ENCODE peak calls at places on chromosomes 5 and 9, in ten cellular contexts. One of them, this sample, is unnamed. For H3K36me3 and H3K27me3, the result is how much of the 10 kb centered on the place peaks cover.

GRCh38 chr5:72785796-72786195 is 30.7 kb upstream of the TNPO1 start:
- DNase-seq in osteoblast: no peak
- DNase-seq in tibial artery: no peak
- DNase-seq in astrocyte: no peak
- DNase-seq in transverse colon: no peak
- DNase-seq in fibroblast of lung: no peak
- DNase-seq in uterus: no peak
- DNase-seq in PC-3: no peak
- DNase-seq in IMR-90: no peak
- DNase-seq in left ventricle myocardium inferior: no peak
- DNase-seq in this sample: no peak

GRCh38 chr9:94005272-94005901 is 50.2 kb upstream of the BARX1 start:
- DNase-seq in osteoblast: peak
- DNase-seq in tibial artery: no peak
- DNase-seq in astrocyte: peak
- DNase-seq in transverse colon: peak
- DNase-seq in fibroblast of lung: no peak
- DNase-seq in uterus: no peak
- DNase-seq in PC-3: peak
- DNase-seq in IMR-90: peak
- DNase-seq in left ventricle myocardium inferior: no peak
- DNase-seq in this sample: no peak

GRCh38 chr5:150055707-150056443 is 30.5 kb downstream of the CSF1R start:
- DNase-seq in osteoblast: peak
- DNase-seq in tibial artery: no peak
- DNase-seq in astrocyte: no peak
- DNase-seq in transverse colon: no peak
- DNase-seq in fibroblast of lung: no peak
- DNase-seq in uterus: no peak
- DNase-seq in PC-3: no peak
- DNase-seq in IMR-90: no peak
- DNase-seq in left ventricle myocardium inferior: no peak
- DNase-seq in this sample: no peak

GRCh38 chr9:135993840-135994776 is 32.9 kb upstream of the UBAC1 start:
- DNase-seq in osteoblast: no peak
- DNase-seq in tibial artery: no peak
- DNase-seq in astrocyte: no peak
- DNase-seq in transverse colon: no peak
- DNase-seq in fibroblast of lung: no peak
- DNase-seq in uterus: no peak
- DNase-seq in PC-3: no peak
- DNase-seq in IMR-90: no peak
- DNase-seq in left ventricle myocardium inferior: no peak
- DNase-seq in this sample: peak

GRCh38 chr5:154487541-154487940 is 9.5 kb upstream of the HAND1 start:
- DNase-seq in osteoblast: no peak
- DNase-seq in tibial artery: no peak
- DNase-seq in astrocyte: no peak
- DNase-seq in transverse colon: no peak
- DNase-seq in fibroblast of lung: no peak
- DNase-seq in uterus: no peak
- DNase-seq in PC-3: no peak
- DNase-seq in IMR-90: no peak
- DNase-seq in left ventricle myocardium inferior: no peak
- DNase-seq in this sample: no peak

GRCh38 chr5:16666140-16666860 is 49.5 kb upstream of the RETREG1 start:
- DNase-seq in osteoblast: no peak
- DNase-seq in tibial artery: no peak
- DNase-seq in astrocyte: no peak
- DNase-seq in transverse colon: peak
- DNase-seq in fibroblast of lung: no peak
- DNase-seq in uterus: no peak
- DNase-seq in PC-3: no peak
- DNase-seq in IMR-90: no peak
- DNase-seq in left ventricle myocardium inferior: no peak
- DNase-seq in this sample: no peak

GRCh38 chr9:96450613-96451544 is 910 bp downstream of the HABP4 start:
- DNase-seq in osteoblast: peak
- DNase-seq in tibial artery: peak
- DNase-seq in astrocyte: peak
- DNase-seq in transverse colon: peak
- DNase-seq in fibroblast of lung: peak
- DNase-seq in uterus: no peak
- DNase-seq in PC-3: peak
- DNase-seq in IMR-90: peak
- DNase-seq in left ventricle myocardium inferior: peak
- DNase-seq in this sample: peak

GRCh38 chr9:132372177-132373095 is 17.6 kb upstream of the SETX start:
- DNase-seq in osteoblast: no peak
- DNase-seq in tibial artery: peak
- DNase-seq in astrocyte: no peak
- DNase-seq in transverse colon: peak
- DNase-seq in fibroblast of lung: no peak
- DNase-seq in uterus: peak
- DNase-seq in PC-3: peak
- DNase-seq in IMR-90: peak
- DNase-seq in left ventricle myocardium inferior: peak
- DNase-seq in this sample: no peak

GRCh38 chr5:15105799-15106393 is 234.3 kb upstream of the ANKH start:
- DNase-seq in osteoblast: peak
- DNase-seq in tibial artery: no peak
- DNase-seq in astrocyte: peak
- DNase-seq in transverse colon: peak
- DNase-seq in fibroblast of lung: peak
- DNase-seq in uterus: peak
- DNase-seq in PC-3: peak
- DNase-seq in IMR-90: peak
- DNase-seq in left ventricle myocardium inferior: no peak
- DNase-seq in this sample: peak

GRCh38 chr9:133855802-133856592 is 117.8 kb upstream of the SARDH start:
- DNase-seq in osteoblast: no peak
- DNase-seq in tibial artery: peak
- DNase-seq in astrocyte: peak
- DNase-seq in transverse colon: peak
- DNase-seq in fibroblast of lung: peak
- DNase-seq in uterus: peak
- DNase-seq in PC-3: no peak
- DNase-seq in IMR-90: peak
- DNase-seq in left ventricle myocardium inferior: no peak
- DNase-seq in this sample: no peak

GRCh38 chr5:50717615-50718014 is 51.2 kb downstream of the PARP8 start:
- DNase-seq in osteoblast: no peak
- DNase-seq in tibial artery: no peak
- DNase-seq in astrocyte: no peak
- DNase-seq in transverse colon: no peak
- DNase-seq in fibroblast of lung: no peak
- DNase-seq in uterus: no peak
- DNase-seq in PC-3: no peak
- DNase-seq in IMR-90: no peak
- DNase-seq in left ventricle myocardium inferior: no peak
- DNase-seq in this sample: no peak

GRCh38 chr5:36982146-36982545 is 105.6 kb downstream of the NIPBL start:
- DNase-seq in osteoblast: no peak
- DNase-seq in tibial artery: no peak
- DNase-seq in astrocyte: peak
- DNase-seq in transverse colon: no peak
- DNase-seq in fibroblast of lung: peak
- DNase-seq in uterus: no peak
- DNase-seq in PC-3: peak
- DNase-seq in IMR-90: peak
- DNase-seq in left ventricle myocardium inferior: no peak
- DNase-seq in this sample: no peak

GRCh38 chr9:38641985-38642864 is 21.8 kb upstream of the ANKRD18A start:
- DNase-seq in osteoblast: peak
- DNase-seq in tibial artery: no peak
- DNase-seq in astrocyte: peak
- DNase-seq in transverse colon: peak
- DNase-seq in fibroblast of lung: peak
- DNase-seq in uterus: no peak
- DNase-seq in PC-3: peak
- DNase-seq in IMR-90: peak
- DNase-seq in left ventricle myocardium inferior: no peak
- DNase-seq in this sample: peak

GRCh38 chr9:99239341-99240055 is 17.4 kb downstream of the SEC61B start:
- DNase-seq in osteoblast: peak
- DNase-seq in tibial artery: no peak
- DNase-seq in astrocyte: peak
- DNase-seq in transverse colon: no peak
- DNase-seq in fibroblast of lung: no peak
- DNase-seq in uterus: no peak
- DNase-seq in PC-3: no peak
- DNase-seq in IMR-90: peak
- DNase-seq in left ventricle myocardium inferior: no peak
- DNase-seq in this sample: no peak

GRCh38 chr9:99238331-99238730 is 16.2 kb downstream of the SEC61B start:
- DNase-seq in osteoblast: no peak
- DNase-seq in tibial artery: no peak
- DNase-seq in astrocyte: no peak
- DNase-seq in transverse colon: no peak
- DNase-seq in fibroblast of lung: no peak
- DNase-seq in uterus: no peak
- DNase-seq in PC-3: no peak
- DNase-seq in IMR-90: no peak
- DNase-seq in left ventricle myocardium inferior: no peak
- DNase-seq in this sample: no peak

GRCh38 chr9:99235069-99235468 is 13.0 kb downstream of the SEC61B start:
- DNase-seq in osteoblast: no peak
- DNase-seq in tibial artery: no peak
- DNase-seq in astrocyte: no peak
- DNase-seq in transverse colon: no peak
- DNase-seq in fibroblast of lung: no peak
- DNase-seq in uterus: no peak
- DNase-seq in PC-3: no peak
- DNase-seq in IMR-90: no peak
- DNase-seq in left ventricle myocardium inferior: no peak
- DNase-seq in this sample: no peak

GRCh38 chr9:99235874-99236627 is 14.0 kb downstream of the SEC61B start:
- DNase-seq in osteoblast: no peak
- DNase-seq in tibial artery: no peak
- DNase-seq in astrocyte: no peak
- DNase-seq in transverse colon: peak
- DNase-seq in fibroblast of lung: no peak
- DNase-seq in uterus: no peak
- DNase-seq in PC-3: no peak
- DNase-seq in IMR-90: no peak
- DNase-seq in left ventricle myocardium inferior: no peak
- DNase-seq in this sample: no peak

GRCh38 chr9:99237356-99237755 is 15.3 kb downstream of the SEC61B start:
- DNase-seq in osteoblast: no peak
- DNase-seq in tibial artery: no peak
- DNase-seq in astrocyte: peak
- DNase-seq in transverse colon: no peak
- DNase-seq in fibroblast of lung: no peak
- DNase-seq in uterus: no peak
- DNase-seq in PC-3: no peak
- DNase-seq in IMR-90: no peak
- DNase-seq in left ventricle myocardium inferior: no peak
- DNase-seq in this sample: no peak
- H3K4me3 ChIP-seq in osteoblast: no peak
- H3K4me3 ChIP-seq in tibial artery: no peak
- H3K4me3 ChIP-seq in astrocyte: no peak
- H3K4me3 ChIP-seq in transverse colon: no peak
- H3K4me3 ChIP-seq in fibroblast of lung: no peak
- H3K4me3 ChIP-seq in uterus: no peak
- H3K4me3 ChIP-seq in PC-3: no peak
- H3K4me3 ChIP-seq in IMR-90: no peak
- H3K4me3 ChIP-seq in left ventricle myocardium inferior: no peak
- H3K4me3 ChIP-seq in this sample: no peak

GRCh38 chr5:78699565-78700143 is 51.1 kb upstream of the LHFPL2 start:
- DNase-seq in osteoblast: peak
- DNase-seq in tibial artery: no peak
- DNase-seq in astrocyte: peak
- DNase-seq in transverse colon: peak
- DNase-seq in fibroblast of lung: peak
- DNase-seq in uterus: no peak
- DNase-seq in PC-3: peak
- DNase-seq in IMR-90: peak
- DNase-seq in left ventricle myocardium inferior: no peak
- DNase-seq in this sample: no peak
- H3K36me3 ChIP-seq in osteoblast: under half
- H3K36me3 ChIP-seq in tibial artery: under half
- H3K36me3 ChIP-seq in astrocyte: under half
- H3K36me3 ChIP-seq in transverse colon: under half
- H3K36me3 ChIP-seq in fibroblast of lung: under half
- H3K36me3 ChIP-seq in uterus: under half
- H3K36me3 ChIP-seq in PC-3: under half
- H3K36me3 ChIP-seq in IMR-90: under half
- H3K36me3 ChIP-seq in left ventricle myocardium inferior: under half
- H3K36me3 ChIP-seq in this sample: under half

DNA sequence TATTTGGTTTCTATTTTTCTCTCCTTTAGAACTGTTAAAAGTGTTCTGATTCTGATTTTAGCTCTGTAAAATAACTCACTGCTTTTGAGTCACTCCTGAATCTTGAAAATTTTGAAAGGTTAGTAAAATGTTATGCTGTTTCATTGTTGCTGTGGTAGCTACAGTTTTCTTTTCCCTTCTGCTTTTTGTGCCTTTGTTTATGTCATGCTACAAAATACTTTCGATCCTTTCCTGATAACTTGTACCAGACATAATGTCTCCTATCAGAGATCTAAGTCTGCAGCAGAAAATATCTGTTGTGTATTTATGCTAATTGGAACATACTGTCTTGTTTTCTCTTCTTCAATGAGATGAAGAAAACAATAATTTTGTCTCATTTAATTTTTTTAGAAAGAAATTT is 26.9 kb upstream of the CEP120 start:
- DNase-seq in osteoblast: no peak
- DNase-seq in tibial artery: no peak
- DNase-seq in astrocyte: no peak
- DNase-seq in transverse colon: no peak
- DNase-seq in fibroblast of lung: no peak
- DNase-seq in uterus: no peak
- DNase-seq in PC-3: no peak
- DNase-seq in IMR-90: no peak
- DNase-seq in left ventricle myocardium inferior: no peak
- DNase-seq in this sample: no peak
- H3K27me3 ChIP-seq in osteoblast: under half
- H3K27me3 ChIP-seq in tibial artery: under half
- H3K27me3 ChIP-seq in astrocyte: under half
- H3K27me3 ChIP-seq in transverse colon: under half
- H3K27me3 ChIP-seq in fibroblast of lung: under half
- H3K27me3 ChIP-seq in uterus: under half
- H3K27me3 ChIP-seq in PC-3: under half
- H3K27me3 ChIP-seq in IMR-90: under half
- H3K27me3 ChIP-seq in left ventricle myocardium inferior: under half
- H3K27me3 ChIP-seq in this sample: under half

DNA sequence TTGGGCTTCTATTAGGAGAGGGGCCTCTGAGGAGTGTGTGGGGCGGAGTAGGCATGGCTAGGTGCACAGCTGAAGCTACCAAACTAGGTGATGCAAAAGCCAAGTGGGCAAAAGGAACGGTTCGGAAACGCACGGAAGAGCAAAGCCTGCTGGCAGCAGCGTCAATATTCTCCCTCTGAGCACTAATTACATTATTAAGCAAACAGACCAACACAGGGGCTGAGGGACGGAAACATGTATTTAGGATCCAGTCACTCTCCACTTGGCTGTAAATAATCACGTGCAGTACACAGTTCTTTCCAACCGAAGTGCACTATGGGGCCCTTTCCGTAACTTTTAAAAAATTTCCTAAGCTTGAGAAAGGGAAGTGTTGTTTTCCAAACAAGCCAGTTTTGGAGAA is 217.0 kb upstream of the TBCA start:
- DNase-seq in osteoblast: no peak
- DNase-seq in tibial artery: no peak
- DNase-seq in astrocyte: no peak
- DNase-seq in transverse colon: no peak
- DNase-seq in fibroblast of lung: no peak
- DNase-seq in uterus: no peak
- DNase-seq in PC-3: no peak
- DNase-seq in IMR-90: no peak
- DNase-seq in left ventricle myocardium inferior: no peak
- DNase-seq in this sample: no peak
- H3K4me3 ChIP-seq in osteoblast: no peak
- H3K4me3 ChIP-seq in tibial artery: no peak
- H3K4me3 ChIP-seq in astrocyte: no peak
- H3K4me3 ChIP-seq in transverse colon: no peak
- H3K4me3 ChIP-seq in fibroblast of lung: no peak
- H3K4me3 ChIP-seq in uterus: no peak
- H3K4me3 ChIP-seq in PC-3: no peak
- H3K4me3 ChIP-seq in IMR-90: no peak
- H3K4me3 ChIP-seq in left ventricle myocardium inferior: no peak
- H3K4me3 ChIP-seq in this sample: no peak

This sample was measured in H7.